ENCODE peak calls at places on chromosomes 7 and 10, in six cellular contexts. E is PC-9, V is fibroblast of mammary gland, X is astrocyte, L is GM12865, R is fibroblast of villous mesenchyme. Y is an unnamed sample.
A peak's percentile ranks its signal among the peaks of the same experiment; 100 is the strongest.

GRCh38 chr10:102394079-102394800 is 1.3 kb upstream of the NFKB2 start:
- DNase-seq in E (peak; percentile 87), V (peak; percentile 89), X (peak; percentile 80), L (peak; percentile 98), R (peak; percentile 96), Y (peak; percentile 99)

GRCh38 chr10:36880898-36881297 is 244.5 kb upstream of the ANKRD30A start:
- DNase-seq in E (no peak), V (peak; percentile 46), X (no peak), L (peak; percentile 22), R (peak; percentile 45), Y (no peak)

GRCh38 chr7:122543891-122544290 is 155.0 kb downstream of the RNF133 start:
- DNase-seq in E (no peak), V (no peak), X (no peak), L (no peak), R (no peak), Y (no peak)

GRCh38 chr10:61882621-61883375 is 18.7 kb upstream of the ARID5B start:
- DNase-seq in E (no peak), V (peak; percentile 66), X (peak; percentile 82), L (no peak), R (no peak), Y (no peak)

GRCh38 chr10:132096223-132096622 is 30.5 kb downstream of the JAKMIP3 start:
- DNase-seq in E (peak; percentile 58), V (peak; percentile 33), X (peak; percentile 22), L (no peak), R (peak; percentile 36), Y (no peak)

GRCh38 chr7:18927134-18927533 is 190.3 kb downstream of the TWIST1 start:
- DNase-seq in E (no peak), V (peak; percentile 50), X (peak; percentile 82), L (no peak), R (no peak), Y (no peak)

GRCh38 chr10:13526952-13527863 is 1.6 kb downstream of the BEND7 start:
- DNase-seq in E (no peak), V (peak; percentile 60), X (peak; percentile 87), L (no peak), R (peak; percentile 44), Y (no peak)

GRCh38 chr7:141012044-141012685 is 2.6 kb downstream of the MRPS33 start:
- DNase-seq in E (peak; percentile 79), V (peak; percentile 69), X (peak; percentile 23), L (peak; percentile 76), R (peak; percentile 63), Y (peak; percentile 82)

GRCh38 chr10:112912441-112912911 is 37.6 kb upstream of the TCF7L2 start:
- DNase-seq in E (no peak), V (no peak), X (no peak), L (no peak), R (peak; percentile 7), Y (no peak)

GRCh38 chr10:30384791-30385201 is 35.7 kb upstream of the MTPAP start:
- DNase-seq in E (peak; percentile 11), V (peak; percentile 38), X (peak; percentile 14), L (peak; percentile 48), R (peak; percentile 46), Y (no peak)

GRCh38 chr10:30820282-30820991 is 190.9 kb upstream of the LYZL2 start:
- DNase-seq in E (no peak), V (peak; percentile 95), X (peak; percentile 96), L (no peak), R (peak; percentile 83), Y (no peak)

GRCh38 chr10:14648042-14648765 is 126.5 kb downstream of the FAM107B start:
- DNase-seq in E (peak; percentile 56), V (peak; percentile 22), X (peak; percentile 77), L (peak; percentile 99), R (peak; percentile 90), Y (peak; percentile 88)

GRCh38 chr10:107104026-107104652 is 60.4 kb downstream of the SORCS1 start:
- DNase-seq in E (no peak), V (no peak), X (no peak), L (no peak), R (no peak), Y (no peak)

GRCh38 chr10:12701696-12702095 is 299.8 kb downstream of the CCDC3 start:
- DNase-seq in E (no peak), V (no peak), X (no peak), L (no peak), R (no peak), Y (no peak)

GRCh38 chr7:156604311-156604710 is 36.3 kb upstream of the RNF32 start:
- DNase-seq in E (no peak), V (peak; percentile 11), X (peak; percentile 36), L (no peak), R (no peak), Y (no peak)

GRCh38 chr7:34269084-34269483 is 363.7 kb downstream of the BMPER start:
- DNase-seq in E (no peak), V (no peak), X (no peak), L (no peak), R (no peak), Y (no peak)

GRCh38 chr10:70114902-70115301 is 17.7 kb downstream of the AIFM2 start:
- DNase-seq in E (no peak), V (no peak), X (no peak), L (no peak), R (no peak), Y (no peak)

GRCh38 chr7:107889992-107890391 is 991 bp upstream of the DLD start:
- DNase-seq in E (no peak), V (no peak), X (no peak), L (no peak), R (no peak), Y (no peak)
- H3K4me3 ChIP-seq in E (peak overlapping the region; percentile 61), V (no peak overlapping the region), X (no peak overlapping the region), L (no peak overlapping the region), R (no peak overlapping the region), Y (no peak overlapping the region)

GRCh38 chr10:125881192-125881591 is at the start of gene DHX32:
- DNase-seq in E (no peak), V (no peak), X (no peak), L (no peak), R (peak; percentile 28), Y (no peak)
- H3K4me3 ChIP-seq in E (no peak within 1 kb of the TSS), V (no peak within 1 kb of the TSS), X (no peak within 1 kb of the TSS), L (no peak within 1 kb of the TSS), R (no peak within 1 kb of the TSS), Y (no peak within 1 kb of the TSS)

DNA sequence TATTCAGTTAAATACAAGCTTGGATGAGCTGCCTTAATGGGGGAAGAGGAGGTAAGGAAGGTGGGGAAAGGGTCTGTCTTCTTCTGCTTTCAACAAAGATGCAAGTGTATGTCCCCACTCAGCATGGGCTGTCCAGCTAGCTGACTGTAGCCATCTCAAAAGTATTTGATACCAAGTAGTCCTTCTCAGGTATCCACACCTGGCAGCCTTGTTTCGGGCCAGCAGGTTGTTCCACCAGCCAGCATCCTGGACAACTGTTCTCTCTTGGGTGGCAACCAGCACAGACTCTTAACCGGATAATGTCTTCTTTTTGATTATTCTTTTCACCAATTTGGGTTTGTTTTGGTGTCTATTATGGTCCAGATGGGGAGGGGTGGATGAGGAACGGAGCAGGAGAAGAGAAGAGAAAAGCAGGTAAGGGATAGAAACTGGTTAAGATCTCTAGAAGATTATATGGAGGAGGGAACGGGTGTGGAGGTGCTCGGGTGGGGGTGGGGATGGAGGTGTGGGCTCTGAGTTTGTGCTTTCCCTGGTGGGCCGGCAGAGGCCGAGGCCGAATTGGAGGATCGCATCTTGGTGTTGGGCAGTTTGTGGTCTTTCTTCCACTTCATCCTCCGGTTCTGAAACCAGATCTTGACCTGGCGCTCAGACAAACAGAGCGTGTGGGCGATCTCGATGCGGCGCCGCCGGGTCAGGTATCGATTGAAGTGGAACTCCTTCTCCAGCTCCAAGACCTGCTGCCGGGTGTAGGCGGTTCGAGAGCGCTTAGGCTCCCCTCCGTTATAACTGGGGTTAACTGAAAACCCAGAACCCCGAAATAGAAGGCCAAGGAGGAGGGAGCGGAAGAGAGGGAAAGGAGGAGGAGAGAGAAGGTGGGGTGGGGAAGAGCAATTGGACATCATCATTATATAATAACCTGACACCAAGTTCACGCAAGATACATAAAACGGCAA is 1.5 kb downstream of the HOXA4 start:
- DNase-seq in E (no peak), V (no peak), X (no peak), L (no peak), R (no peak), Y (no peak)
- H3K4me3 ChIP-seq in E (no peak overlapping the region), V (peak overlapping the region; percentile 46), X (peak overlapping the region; percentile 25), L (no peak overlapping the region), R (no peak overlapping the region), Y (no peak overlapping the region)

GRCh38 chr7:134766779-134767566 is 12.5 kb upstream of the CALD1 start:
- DNase-seq in E (no peak), V (peak; percentile 56), X (peak; percentile 68), L (peak; percentile 81), R (peak; percentile 36), Y (no peak)
- H3K4me3 ChIP-seq in E (no peak overlapping the region), V (no peak overlapping the region), X (no peak overlapping the region), L (no peak overlapping the region), R (no peak overlapping the region), Y (no peak overlapping the region)

DNA sequence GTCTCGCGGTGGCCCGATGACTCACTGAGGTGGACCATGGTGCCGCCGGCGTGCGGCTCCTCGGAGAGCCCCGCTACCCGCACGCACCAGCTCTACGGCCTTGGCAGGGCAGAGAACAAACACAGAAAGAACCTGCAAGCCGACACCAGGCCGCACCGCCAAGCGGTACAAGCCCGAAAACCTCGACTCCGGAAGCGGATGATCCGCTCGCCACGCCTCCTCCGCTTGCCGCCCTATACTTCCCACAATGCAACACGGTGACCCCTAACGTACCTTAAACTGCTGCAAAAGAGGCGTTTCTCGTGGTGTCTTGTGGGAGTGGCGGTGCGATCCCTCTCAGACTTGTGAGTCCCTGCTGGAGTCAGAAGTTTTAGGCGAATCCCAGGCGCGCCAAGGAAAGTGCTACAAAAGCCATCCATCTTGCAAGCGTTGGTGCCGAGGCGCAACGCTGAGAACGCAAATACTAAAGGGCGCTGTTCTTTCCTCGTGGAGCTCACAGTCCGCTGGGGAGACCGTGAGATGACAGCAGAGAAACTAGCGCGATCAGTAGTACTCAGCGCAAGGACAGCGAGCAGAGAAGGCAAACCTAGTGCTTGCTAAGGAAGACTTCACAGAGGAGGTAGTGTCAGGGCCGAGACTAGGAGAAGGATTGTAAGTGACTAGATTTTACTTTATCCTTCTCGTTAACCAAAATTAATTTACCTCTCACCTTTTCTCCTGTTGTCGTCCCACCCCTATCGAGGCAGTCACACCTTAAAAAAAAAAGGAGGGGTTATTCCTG is at the start of gene MRPS16:
- DNase-seq in E (peak; percentile 93), V (peak; percentile 97), X (peak; percentile 97), L (peak; percentile 97), R (peak; percentile 98), Y (peak; percentile 97)
- H3K4me3 ChIP-seq in E (peak within 1 kb of the TSS; percentile 70), V (peak within 1 kb of the TSS; percentile 89), X (peak within 1 kb of the TSS; percentile 95), L (peak within 1 kb of the TSS; percentile 87), R (peak within 1 kb of the TSS; percentile 93), Y (peak within 1 kb of the TSS; percentile 49)

GRCh38 chr10:101137271-101137670 is 6.2 kb downstream of the TLX1 start:
- DNase-seq in E (no peak), V (no peak), X (no peak), L (no peak), R (no peak), Y (no peak)
- H3K4me3 ChIP-seq in E (no peak overlapping the region), V (no peak overlapping the region), X (no peak overlapping the region), L (no peak overlapping the region), R (no peak overlapping the region), Y (no peak overlapping the region)